ENCODE peak calls at places on chromosomes 12 and 14, in four cellular contexts. D, Y, O and A are unnamed samples.

GRCh38 chr14:55926007-55926406 is 192.2 kb upstream of the PELI2 start:
- DNase-seq in D (no peak), Y (no peak), O (no peak), A (no peak)

GRCh38 chr12:41277019-41277770 is 89.1 kb downstream of the PDZRN4 start:
- DNase-seq in D (no peak), Y (peak), O (peak), A (peak)

GRCh38 chr12:86290615-86291014 is 34.4 kb upstream of the MGAT4C start:
- DNase-seq in D (no peak), Y (no peak), O (no peak), A (no peak)

GRCh38 chr12:2768224-2768961 is 26.4 kb upstream of the FKBP4 start:
- DNase-seq in D (no peak), Y (no peak), O (no peak), A (no peak)

GRCh38 chr12:102197789-102198188 is at the start of gene PMCH:
- DNase-seq in D (no peak), Y (no peak), O (no peak), A (peak)

GRCh38 chr12:26128180-26128579 is 3.3 kb upstream of the BHLHE41 start:
- DNase-seq in D (no peak), Y (no peak), O (no peak), A (no peak)

GRCh38 chr14:61812347-61813100 is 50.3 kb downstream of the SNAPC1 start:
- DNase-seq in D (peak), Y (peak), O (no peak), A (no peak)

GRCh38 chr14:43175896-43176295 is 1331.2 kb downstream of the FSCB start:
- DNase-seq in D (no peak), Y (no peak), O (no peak), A (no peak)

GRCh38 chr12:24020391-24021163 is 71.1 kb upstream of the SOX5 start:
- DNase-seq in D (no peak), Y (no peak), O (no peak), A (no peak)

GRCh38 chr12:129570796-129571400 is 332.9 kb downstream of the TMEM132D start:
- DNase-seq in D (no peak), Y (no peak), O (no peak), A (no peak)

GRCh38 chr14:53896773-53897172 is 59.9 kb downstream of the BMP4 start:
- DNase-seq in D (no peak), Y (no peak), O (no peak), A (no peak)

GRCh38 chr14:37599527-37600368 is 4.3 kb downstream of the TTC6 start:
- DNase-seq in D (no peak), Y (no peak), O (no peak), A (no peak)

GRCh38 chr14:93269341-93270068 is 62.4 kb downstream of the UBR7 start:
- DNase-seq in D (no peak), Y (no peak), O (no peak), A (peak)

GRCh38 chr12:27922591-27923139 is 49.9 kb downstream of the PTHLH start:
- DNase-seq in D (no peak), Y (no peak), O (peak), A (no peak)

GRCh38 chr12:125148316-125148715 is 83.1 kb downstream of the AACS start:
- DNase-seq in D (no peak), Y (no peak), O (no peak), A (no peak)

GRCh38 chr12:91604897-91605296 is 422.3 kb upstream of the DCN start:
- DNase-seq in D (no peak), Y (no peak), O (no peak), A (no peak)

GRCh38 chr14:56807586-56808168 is 2.6 kb downstream of the OTX2 start:
- DNase-seq in D (no peak), Y (no peak), O (no peak), A (no peak)

GRCh38 chr12:25785164-25785563 is 173.3 kb upstream of the RASSF8 start:
- DNase-seq in D (no peak), Y (no peak), O (no peak), A (no peak)

GRCh38 chr12:22334696-22335290 is at the start of gene ST8SIA1:
- DNase-seq in D (peak), Y (peak), O (peak), A (no peak)

GRCh38 chr14:66507181-66507721 is 696 bp upstream of the GPHN start:
- DNase-seq in D (no peak), Y (peak), O (no peak), A (no peak)

GRCh38 chr12:108914031-108914630 is 34.2 kb downstream of the DAO start:
- DNase-seq in D (no peak), Y (no peak), O (peak), A (no peak)

GRCh38 chr12:57771271-57771872 is 533 bp downstream of the METTL1 start:
- DNase-seq in D (peak), Y (peak), O (peak), A (peak)

GRCh38 chr12:70618371-70618770 is 18.9 kb downstream of the PTPRB start:
- DNase-seq in D (no peak), Y (no peak), O (no peak), A (no peak)

GRCh38 chr14:100905166-100905565 is 1.6 kb upstream of the RTL1 start:
- DNase-seq in D (no peak), Y (no peak), O (no peak), A (no peak)

GRCh38 chr12:71415336-71416231 is 24.0 kb upstream of the LGR5 start:
- DNase-seq in D (no peak), Y (no peak), O (peak), A (peak)

GRCh38 chr14:90266441-90267154 is 10.2 kb downstream of the PSMC1 start:
- DNase-seq in D (no peak), Y (no peak), O (no peak), A (no peak)

GRCh38 chr12:93982847-93983315 is 165.5 kb upstream of the PLXNC1 start:
- DNase-seq in D (no peak), Y (peak), O (no peak), A (no peak)

GRCh38 chr12:27221625-27222387 is 22.3 kb upstream of the STK38L start:
- DNase-seq in D (no peak), Y (no peak), O (no peak), A (no peak)

GRCh38 chr14:88951370-88951769 is 126.9 kb downstream of the TTC8 start:
- DNase-seq in D (no peak), Y (no peak), O (no peak), A (no peak)

GRCh38 chr12:56078931-56079728 is 835 bp upstream of the ERBB3 start:
- DNase-seq in D (peak), Y (peak), O (peak), A (peak)

GRCh38 chr12:41419151-41419893 is 231.2 kb downstream of the PDZRN4 start:
- DNase-seq in D (no peak), Y (no peak), O (no peak), A (no peak)

GRCh38 chr14:24853446-24853845 is 196.5 kb downstream of the STXBP6 start:
- DNase-seq in D (no peak), Y (no peak), O (no peak), A (no peak)

GRCh38 chr14:83467811-83468210 is 1934.2 kb upstream of the SEL1L start:
- DNase-seq in D (no peak), Y (no peak), O (no peak), A (no peak)

GRCh38 chr12:87152084-87152483 is 877.1 kb downstream of the C12orf50 start:
- DNase-seq in D (no peak), Y (no peak), O (no peak), A (no peak)